ENCODE peak calls at places on chromosome 19, in seven cellular contexts. One of them, this sample, is unnamed.

GRCh38 chr19:46616631-46617322 is 8.1 kb downstream of the PTGIR start:
- DNase-seq in cardiac muscle cell: peak
- DNase-seq in upper lobe of right lung: peak
- DNase-seq in psoas muscle: peak
- DNase-seq in tibial artery: no peak
- DNase-seq in heart left ventricle: peak
- DNase-seq in HL-60: peak
- DNase-seq in this sample: no peak

GRCh38 chr19:2015611-2015950 is at the start of gene BTBD2:
- DNase-seq in cardiac muscle cell: peak
- DNase-seq in upper lobe of right lung: no peak
- DNase-seq in psoas muscle: peak
- DNase-seq in tibial artery: peak
- DNase-seq in heart left ventricle: peak
- DNase-seq in HL-60: peak
- DNase-seq in this sample: peak

GRCh38 chr19:55265723-55266386 is 7.0 kb upstream of the PPP6R1 start:
- DNase-seq in cardiac muscle cell: no peak
- DNase-seq in upper lobe of right lung: no peak
- DNase-seq in psoas muscle: no peak
- DNase-seq in tibial artery: no peak
- DNase-seq in heart left ventricle: no peak
- DNase-seq in HL-60: no peak
- DNase-seq in this sample: no peak

GRCh38 chr19:42433503-42434260 is 6.5 kb upstream of the LIPE start:
- DNase-seq in cardiac muscle cell: peak
- DNase-seq in upper lobe of right lung: peak
- DNase-seq in psoas muscle: peak
- DNase-seq in tibial artery: no peak
- DNase-seq in heart left ventricle: peak
- DNase-seq in HL-60: peak
- DNase-seq in this sample: peak

GRCh38 chr19:1512671-1513491 is at the start of gene ADAMTSL5:
- DNase-seq in cardiac muscle cell: peak
- DNase-seq in upper lobe of right lung: peak
- DNase-seq in psoas muscle: peak
- DNase-seq in tibial artery: no peak
- DNase-seq in heart left ventricle: peak
- DNase-seq in HL-60: no peak
- DNase-seq in this sample: no peak

GRCh38 chr19:38617764-38618589 is at the start of gene MAP4K1:
- DNase-seq in cardiac muscle cell: no peak
- DNase-seq in upper lobe of right lung: peak
- DNase-seq in psoas muscle: peak
- DNase-seq in tibial artery: no peak
- DNase-seq in heart left ventricle: peak
- DNase-seq in HL-60: peak
- DNase-seq in this sample: no peak

GRCh38 chr19:52398091-52398461 is 427 bp downstream of the ZNF528 start:
- DNase-seq in cardiac muscle cell: peak
- DNase-seq in upper lobe of right lung: no peak
- DNase-seq in psoas muscle: peak
- DNase-seq in tibial artery: no peak
- DNase-seq in heart left ventricle: no peak
- DNase-seq in HL-60: peak
- DNase-seq in this sample: no peak

GRCh38 chr19:41411682-41412265 is 14.2 kb downstream of the BCKDHA start:
- DNase-seq in cardiac muscle cell: no peak
- DNase-seq in upper lobe of right lung: no peak
- DNase-seq in psoas muscle: peak
- DNase-seq in tibial artery: no peak
- DNase-seq in heart left ventricle: peak
- DNase-seq in HL-60: no peak
- DNase-seq in this sample: peak

GRCh38 chr19:54475706-54476105 is 2.6 kb upstream of the CDC42EP5 start:
- DNase-seq in cardiac muscle cell: no peak
- DNase-seq in upper lobe of right lung: no peak
- DNase-seq in psoas muscle: no peak
- DNase-seq in tibial artery: no peak
- DNase-seq in heart left ventricle: no peak
- DNase-seq in HL-60: no peak
- DNase-seq in this sample: no peak

GRCh38 chr19:29013988-29014387 is 199.0 kb downstream of the UQCRFS1 start:
- DNase-seq in cardiac muscle cell: no peak
- DNase-seq in upper lobe of right lung: no peak
- DNase-seq in psoas muscle: no peak
- DNase-seq in tibial artery: no peak
- DNase-seq in heart left ventricle: no peak
- DNase-seq in HL-60: no peak
- DNase-seq in this sample: no peak

GRCh38 chr19:29012457-29012856 is 200.5 kb downstream of the UQCRFS1 start:
- DNase-seq in cardiac muscle cell: no peak
- DNase-seq in upper lobe of right lung: no peak
- DNase-seq in psoas muscle: no peak
- DNase-seq in tibial artery: no peak
- DNase-seq in heart left ventricle: no peak
- DNase-seq in HL-60: no peak
- DNase-seq in this sample: no peak

GRCh38 chr19:29014857-29015436 is 198.0 kb downstream of the UQCRFS1 start:
- DNase-seq in cardiac muscle cell: no peak
- DNase-seq in upper lobe of right lung: no peak
- DNase-seq in psoas muscle: no peak
- DNase-seq in tibial artery: no peak
- DNase-seq in heart left ventricle: no peak
- DNase-seq in HL-60: no peak
- DNase-seq in this sample: no peak

GRCh38 chr19:29015569-29015968 is 197.4 kb downstream of the UQCRFS1 start:
- DNase-seq in cardiac muscle cell: no peak
- DNase-seq in upper lobe of right lung: no peak
- DNase-seq in psoas muscle: no peak
- DNase-seq in tibial artery: no peak
- DNase-seq in heart left ventricle: no peak
- DNase-seq in HL-60: no peak
- DNase-seq in this sample: no peak

GRCh38 chr19:29013325-29013724 is 199.6 kb downstream of the UQCRFS1 start:
- DNase-seq in cardiac muscle cell: no peak
- DNase-seq in upper lobe of right lung: peak
- DNase-seq in psoas muscle: no peak
- DNase-seq in tibial artery: no peak
- DNase-seq in heart left ventricle: no peak
- DNase-seq in HL-60: no peak
- DNase-seq in this sample: no peak
- TF ChIP-seq CTCF in cardiac muscle cell: no peak
- TF ChIP-seq CTCF in upper lobe of right lung: no peak
- TF ChIP-seq CTCF in psoas muscle: no peak
- TF ChIP-seq CTCF in tibial artery: no peak
- TF ChIP-seq CTCF in heart left ventricle: no peak
- TF ChIP-seq CTCF in HL-60: no peak
- TF ChIP-seq CTCF in this sample: no peak

GRCh38 chr19:19026299-19026971 is 6.9 kb downstream of the SUGP2 start:
- DNase-seq in cardiac muscle cell: peak
- DNase-seq in upper lobe of right lung: no peak
- DNase-seq in psoas muscle: no peak
- DNase-seq in tibial artery: no peak
- DNase-seq in heart left ventricle: no peak
- DNase-seq in HL-60: peak
- DNase-seq in this sample: no peak
- TF ChIP-seq CTCF in cardiac muscle cell: no peak
- TF ChIP-seq CTCF in upper lobe of right lung: peak
- TF ChIP-seq CTCF in psoas muscle: peak
- TF ChIP-seq CTCF in tibial artery: no peak
- TF ChIP-seq CTCF in heart left ventricle: no peak
- TF ChIP-seq CTCF in HL-60: peak
- TF ChIP-seq CTCF in this sample: no peak

GRCh38 chr19:49128545-49129237 is 9.3 kb downstream of the PPFIA3 start:
- DNase-seq in cardiac muscle cell: no peak
- DNase-seq in upper lobe of right lung: no peak
- DNase-seq in psoas muscle: no peak
- DNase-seq in tibial artery: no peak
- DNase-seq in heart left ventricle: no peak
- DNase-seq in HL-60: no peak
- DNase-seq in this sample: no peak

GRCh38 chr19:49126575-49126974 is 7.2 kb downstream of the PPFIA3 start:
- DNase-seq in cardiac muscle cell: no peak
- DNase-seq in upper lobe of right lung: no peak
- DNase-seq in psoas muscle: no peak
- DNase-seq in tibial artery: no peak
- DNase-seq in heart left ventricle: no peak
- DNase-seq in HL-60: no peak
- DNase-seq in this sample: no peak

GRCh38 chr19:49129238-49129583 is 9.9 kb downstream of the PPFIA3 start:
- DNase-seq in cardiac muscle cell: peak
- DNase-seq in upper lobe of right lung: no peak
- DNase-seq in psoas muscle: no peak
- DNase-seq in tibial artery: no peak
- DNase-seq in heart left ventricle: no peak
- DNase-seq in HL-60: no peak
- DNase-seq in this sample: no peak

GRCh38 chr19:49130325-49130724 is 11.0 kb downstream of the PPFIA3 start:
- DNase-seq in cardiac muscle cell: no peak
- DNase-seq in upper lobe of right lung: no peak
- DNase-seq in psoas muscle: peak
- DNase-seq in tibial artery: no peak
- DNase-seq in heart left ventricle: no peak
- DNase-seq in HL-60: no peak
- DNase-seq in this sample: no peak

GRCh38 chr19:49127674-49128544 is 8.6 kb downstream of the PPFIA3 start:
- DNase-seq in cardiac muscle cell: peak
- DNase-seq in upper lobe of right lung: peak
- DNase-seq in psoas muscle: peak
- DNase-seq in tibial artery: peak
- DNase-seq in heart left ventricle: peak
- DNase-seq in HL-60: peak
- DNase-seq in this sample: peak
- TF ChIP-seq CTCF in cardiac muscle cell: peak
- TF ChIP-seq CTCF in upper lobe of right lung: no peak
- TF ChIP-seq CTCF in psoas muscle: no peak
- TF ChIP-seq CTCF in tibial artery: peak
- TF ChIP-seq CTCF in heart left ventricle: peak
- TF ChIP-seq CTCF in HL-60: no peak
- TF ChIP-seq CTCF in this sample: peak

GRCh38 chr19:366205-366783 is 21.7 kb upstream of the MIER2 start:
- DNase-seq in cardiac muscle cell: no peak
- DNase-seq in upper lobe of right lung: no peak
- DNase-seq in psoas muscle: no peak
- DNase-seq in tibial artery: no peak
- DNase-seq in heart left ventricle: no peak
- DNase-seq in HL-60: no peak
- DNase-seq in this sample: no peak

GRCh38 chr19:367963-368623 is 23.5 kb upstream of the MIER2 start:
- DNase-seq in cardiac muscle cell: no peak
- DNase-seq in upper lobe of right lung: no peak
- DNase-seq in psoas muscle: no peak
- DNase-seq in tibial artery: no peak
- DNase-seq in heart left ventricle: no peak
- DNase-seq in HL-60: no peak
- DNase-seq in this sample: peak

GRCh38 chr19:366951-367350 is 22.4 kb upstream of the MIER2 start:
- DNase-seq in cardiac muscle cell: no peak
- DNase-seq in upper lobe of right lung: no peak
- DNase-seq in psoas muscle: no peak
- DNase-seq in tibial artery: no peak
- DNase-seq in heart left ventricle: no peak
- DNase-seq in HL-60: no peak
- DNase-seq in this sample: no peak

GRCh38 chr19:368624-369020 is 24.0 kb upstream of the MIER2 start:
- DNase-seq in cardiac muscle cell: no peak
- DNase-seq in upper lobe of right lung: no peak
- DNase-seq in psoas muscle: no peak
- DNase-seq in tibial artery: no peak
- DNase-seq in heart left ventricle: no peak
- DNase-seq in HL-60: no peak
- DNase-seq in this sample: peak

DNA sequence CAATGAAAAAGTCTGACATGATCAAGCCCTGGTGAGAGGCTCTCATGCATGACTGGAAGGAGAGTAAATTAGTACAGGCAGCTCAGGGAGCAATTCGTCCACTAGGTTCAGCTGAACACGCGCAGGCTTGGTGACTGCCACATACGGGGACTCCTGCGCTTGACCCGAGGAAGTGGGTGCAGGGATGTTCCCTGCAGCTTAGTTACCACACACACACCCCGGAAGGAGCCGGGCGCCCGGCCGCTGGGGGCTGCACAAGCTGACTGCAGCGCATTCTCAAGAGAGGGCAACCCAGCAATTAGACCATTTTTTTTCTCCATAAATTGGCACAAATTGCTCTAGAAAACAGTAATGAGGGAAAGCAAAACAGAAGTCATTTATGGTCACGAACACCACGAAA is 23.0 kb upstream of the MIER2 start:
- DNase-seq in cardiac muscle cell: no peak
- DNase-seq in upper lobe of right lung: no peak
- DNase-seq in psoas muscle: no peak
- DNase-seq in tibial artery: no peak
- DNase-seq in heart left ventricle: no peak
- DNase-seq in HL-60: no peak
- DNase-seq in this sample: no peak
- TF ChIP-seq CTCF in cardiac muscle cell: no peak
- TF ChIP-seq CTCF in upper lobe of right lung: no peak
- TF ChIP-seq CTCF in psoas muscle: no peak
- TF ChIP-seq CTCF in tibial artery: no peak
- TF ChIP-seq CTCF in heart left ventricle: no peak
- TF ChIP-seq CTCF in HL-60: no peak
- TF ChIP-seq CTCF in this sample: no peak

GRCh38 chr19:18351544-18351943 is 11.1 kb downstream of the PGPEP1 start:
- DNase-seq in cardiac muscle cell: no peak
- DNase-seq in upper lobe of right lung: no peak
- DNase-seq in psoas muscle: no peak
- DNase-seq in tibial artery: no peak
- DNase-seq in heart left ventricle: no peak
- DNase-seq in HL-60: no peak
- DNase-seq in this sample: no peak
- TF ChIP-seq CTCF in cardiac muscle cell: no peak
- TF ChIP-seq CTCF in upper lobe of right lung: no peak
- TF ChIP-seq CTCF in psoas muscle: no peak
- TF ChIP-seq CTCF in tibial artery: no peak
- TF ChIP-seq CTCF in heart left ventricle: no peak
- TF ChIP-seq CTCF in HL-60: no peak
- TF ChIP-seq CTCF in this sample: no peak